ENCODE peak calls at places on chromosome 3, in eight cellular contexts. P, S, H, D, U, R, C and V are unnamed samples.

GRCh38 chr3:48543271-48543866 is 13.2 kb downstream of the PFKFB4 start:
- DNase-seq in P (no peak), S (no peak), H (no peak), D (no peak), U (no peak), R (no peak), C (no peak), V (no peak)

GRCh38 chr3:97699889-97700288 is 64.7 kb upstream of the ARL6 start:
- DNase-seq in P (no peak), S (no peak), H (no peak), D (no peak), U (no peak), R (no peak), C (no peak), V (no peak)

GRCh38 chr3:13509816-13510192 is 29.7 kb downstream of the HDAC11 start:
- DNase-seq in P (no peak), S (no peak), H (no peak), D (no peak), U (no peak), R (no peak), C (no peak), V (no peak)

GRCh38 chr3:42090973-42091731 is at the start of gene TRAK1:
- DNase-seq in P (no peak), S (peak; percentile 80), H (no peak), D (no peak), U (no peak), R (no peak), C (no peak), V (no peak)

GRCh38 chr3:35778201-35778600 is 138.9 kb downstream of the ARPP21 start:
- DNase-seq in P (no peak), S (no peak), H (no peak), D (peak; percentile 13), U (no peak), R (no peak), C (no peak), V (no peak)

GRCh38 chr3:146184616-146185015 is 23.6 kb upstream of the PLOD2 start:
- DNase-seq in P (no peak), S (peak; percentile 62), H (no peak), D (no peak), U (no peak), R (peak; percentile 33), C (peak; percentile 50), V (peak; percentile 66)

GRCh38 chr3:52532838-52533622 is 627 bp downstream of the NT5DC2 start:
- DNase-seq in P (no peak), S (no peak), H (no peak), D (peak; percentile 57), U (no peak), R (no peak), C (no peak), V (peak; percentile 7)

GRCh38 chr3:150759319-150759718 is 3.6 kb downstream of the SIAH2 start:
- DNase-seq in P (no peak), S (no peak), H (no peak), D (no peak), U (no peak), R (no peak), C (no peak), V (no peak)

GRCh38 chr3:11185564-11186317 is 31.4 kb downstream of the HRH1 start:
- DNase-seq in P (no peak), S (peak; percentile 82), H (no peak), D (no peak), U (no peak), R (peak; percentile 63), C (peak; percentile 96), V (peak; percentile 26)

GRCh38 chr3:12170207-12170606 is 11.5 kb upstream of the TIMP4 start:
- DNase-seq in P (no peak), S (peak; percentile 73), H (no peak), D (no peak), U (no peak), R (no peak), C (no peak), V (no peak)

GRCh38 chr3:142239421-142239820 is 14.0 kb upstream of the GK5 start:
- DNase-seq in P (no peak), S (no peak), H (no peak), D (no peak), U (no peak), R (no peak), C (no peak), V (no peak)

GRCh38 chr3:146130881-146131371 is 30.1 kb downstream of the PLOD2 start:
- DNase-seq in P (no peak), S (no peak), H (no peak), D (no peak), U (no peak), R (no peak), C (peak; percentile 78), V (no peak)

GRCh38 chr3:81758275-81758674 is 3.2 kb downstream of the GBE1 start:
- DNase-seq in P (no peak), S (peak; percentile 69), H (no peak), D (no peak), U (no peak), R (no peak), C (no peak), V (no peak)

GRCh38 chr3:185420762-185421161 is 57.8 kb downstream of the MAP3K13 start:
- DNase-seq in P (peak; percentile 63), S (peak; percentile 88), H (no peak), D (no peak), U (no peak), R (no peak), C (peak; percentile 30), V (peak; percentile 33)

GRCh38 chr3:174957081-174957480 is 97.9 kb downstream of the NAALADL2 start:
- DNase-seq in P (no peak), S (no peak), H (no peak), D (no peak), U (no peak), R (no peak), C (no peak), V (no peak)

GRCh38 chr3:51799879-51800757 is 21.1 kb upstream of the IQCF6 start:
- DNase-seq in P (no peak), S (peak; percentile 74), H (peak; percentile 46), D (no peak), U (peak; percentile 6), R (peak; percentile 55), C (peak; percentile 66), V (peak; percentile 30)

GRCh38 chr3:7506606-7507180 is 645.8 kb downstream of the GRM7 start:
- DNase-seq in P (no peak), S (no peak), H (no peak), D (no peak), U (no peak), R (no peak), C (no peak), V (no peak)

GRCh38 chr3:132284756-132285619 is 32.2 kb upstream of the ACP3 start:
- DNase-seq in P (no peak), S (no peak), H (no peak), D (peak; percentile 68), U (no peak), R (no peak), C (no peak), V (no peak)

GRCh38 chr3:10438902-10439610 is 66.3 kb downstream of the ATP2B2 start:
- DNase-seq in P (no peak), S (no peak), H (no peak), D (no peak), U (no peak), R (no peak), C (no peak), V (no peak)

GRCh38 chr3:40258555-40258954 is 51.0 kb upstream of the EIF1B start:
- DNase-seq in P (no peak), S (peak; percentile 71), H (no peak), D (no peak), U (no peak), R (peak; percentile 47), C (peak; percentile 56), V (peak; percentile 2)

GRCh38 chr3:76497636-76498035 is 542.3 kb upstream of the ROBO2 start:
- DNase-seq in P (no peak), S (no peak), H (no peak), D (peak; percentile 73), U (no peak), R (no peak), C (no peak), V (peak; percentile 47)

GRCh38 chr3:45426161-45426560 is 37.8 kb downstream of the LARS2 start:
- DNase-seq in P (no peak), S (no peak), H (no peak), D (peak; percentile 45), U (no peak), R (peak; percentile 36), C (no peak), V (no peak)

GRCh38 chr3:181458857-181459256 is 252.9 kb upstream of the SOX2 start:
- DNase-seq in P (no peak), S (no peak), H (no peak), D (no peak), U (no peak), R (no peak), C (no peak), V (no peak)

GRCh38 chr3:23592961-23593931 is 212.5 kb upstream of the UBE2E1 start:
- DNase-seq in P (no peak), S (no peak), H (peak; percentile 40), D (no peak), U (no peak), R (no peak), C (no peak), V (no peak)

GRCh38 chr3:41198526-41198925 is 779 bp upstream of the CTNNB1 start:
- DNase-seq in P (peak; percentile 12), S (no peak), H (no peak), D (no peak), U (no peak), R (peak; percentile 75), C (no peak), V (no peak)

GRCh38 chr3:191262650-191263049 is 63.6 kb downstream of the OSTN start:
- DNase-seq in P (no peak), S (no peak), H (peak; percentile 21), D (no peak), U (no peak), R (no peak), C (no peak), V (no peak)

GRCh38 chr3:71425491-71426071 is 157.9 kb downstream of the FOXP1 start:
- DNase-seq in P (no peak), S (peak; percentile 50), H (no peak), D (no peak), U (no peak), R (peak; percentile 86), C (peak; percentile 71), V (peak; percentile 87)